ENCODE peak calls at places on chromosomes 7 and 10, in eight cellular contexts. T is cardiac muscle cell; Z is CD8-positive, alpha-beta memory T cell; G is aorta; J is left lung; E is A673; R is CD4-positive, alpha-beta memory T cell; Q is pancreas. N is an unnamed sample. For H3K4me1, the result is how much of the 10 kb centered on the place peaks cover.

GRCh38 chr10:120632047-120632446 is 175.0 kb downstream of the PLPP4 start:
- DNase-seq in T (no peak), Z (no peak), G (no peak), J (no peak), E (no peak), R (no peak), Q (no peak), N (no peak)

GRCh38 chr10:122983898-122984297 is 3.7 kb downstream of the PSTK start:
- DNase-seq in T (no peak), Z (no peak), G (no peak), J (no peak), E (no peak), R (no peak), Q (no peak), N (no peak)

GRCh38 chr7:30930621-30931020 is 19.0 kb downstream of the AQP1 start:
- DNase-seq in T (peak), Z (no peak), G (no peak), J (peak), E (no peak), R (no peak), Q (no peak), N (no peak)

GRCh38 chr10:24706479-24707118 is 17.1 kb downstream of the ARHGAP21 start:
- DNase-seq in T (peak), Z (no peak), G (no peak), J (no peak), E (peak), R (peak), Q (no peak), N (no peak)

GRCh38 chr10:128646956-128647355 is 520.7 kb upstream of the MKI67 start:
- DNase-seq in T (no peak), Z (no peak), G (no peak), J (no peak), E (no peak), R (no peak), Q (no peak), N (no peak)

GRCh38 chr10:35004651-35005050 is 85.5 kb downstream of the CUL2 start:
- DNase-seq in T (no peak), Z (no peak), G (no peak), J (no peak), E (no peak), R (no peak), Q (no peak), N (no peak)

GRCh38 chr10:112519129-112519761 is 72.2 kb downstream of the VTI1A start:
- DNase-seq in T (no peak), Z (no peak), G (no peak), J (no peak), E (no peak), R (no peak), Q (no peak), N (peak)

GRCh38 chr10:68073631-68074403 is 1.3 kb downstream of the HERC4 start:
- DNase-seq in T (peak), Z (no peak), G (no peak), J (no peak), E (peak), R (peak), Q (no peak), N (peak)

GRCh38 chr7:111958889-111959288 is 247.3 kb downstream of the DOCK4 start:
- DNase-seq in T (no peak), Z (no peak), G (no peak), J (no peak), E (peak), R (no peak), Q (no peak), N (no peak)

GRCh38 chr10:43390791-43391190 is 18.2 kb downstream of the HNRNPF start:
- DNase-seq in T (peak), Z (no peak), G (no peak), J (no peak), E (peak), R (peak), Q (no peak), N (peak)

GRCh38 chr7:73519867-73520672 is 2.0 kb downstream of the BAZ1B start:
- DNase-seq in T (no peak), Z (peak), G (peak), J (no peak), E (peak), R (peak), Q (peak), N (no peak)

GRCh38 chr7:66352071-66352470 is 146.9 kb downstream of the TPST1 start:
- DNase-seq in T (peak), Z (no peak), G (no peak), J (no peak), E (no peak), R (no peak), Q (no peak), N (no peak)

GRCh38 chr7:107660381-107661080 is at the start of gene SLC26A4:
- DNase-seq in T (peak), Z (no peak), G (peak), J (no peak), E (no peak), R (peak), Q (no peak), N (peak)

GRCh38 chr10:101066146-101066889 is 4.5 kb downstream of the KAZALD1 start:
- DNase-seq in T (peak), Z (no peak), G (peak), J (peak), E (peak), R (peak), Q (peak), N (peak)

GRCh38 chr10:72418679-72419078 is 64.0 kb upstream of the DNAJB12 start:
- DNase-seq in T (no peak), Z (no peak), G (no peak), J (no peak), E (no peak), R (no peak), Q (no peak), N (no peak)

GRCh38 chr7:151769189-151769821 is 107.6 kb downstream of the PRKAG2 start:
- DNase-seq in T (no peak), Z (peak), G (peak), J (peak), E (no peak), R (peak), Q (no peak), N (no peak)

GRCh38 chr7:75900617-75901315 is 14.2 kb upstream of the POR start:
- DNase-seq in T (no peak), Z (no peak), G (no peak), J (no peak), E (no peak), R (no peak), Q (no peak), N (no peak)

GRCh38 chr10:61642692-61643091 is 20.0 kb upstream of the CABCOCO1 start:
- DNase-seq in T (peak), Z (no peak), G (no peak), J (no peak), E (no peak), R (no peak), Q (no peak), N (no peak)

GRCh38 chr10:687583-688286 is 1.7 kb downstream of the DIP2C start:
- DNase-seq in T (no peak), Z (no peak), G (peak), J (no peak), E (no peak), R (no peak), Q (no peak), N (no peak)

GRCh38 chr7:31814187-31814586 is 127.2 kb downstream of the PPP1R17 start:
- DNase-seq in T (peak), Z (no peak), G (no peak), J (no peak), E (peak), R (no peak), Q (no peak), N (no peak)

GRCh38 chr10:28928484-28928883 is 251.2 kb downstream of the BAMBI start:
- DNase-seq in T (no peak), Z (no peak), G (no peak), J (no peak), E (no peak), R (no peak), Q (no peak), N (no peak)

GRCh38 chr10:113213041-113213440 is 263.0 kb downstream of the TCF7L2 start:
- DNase-seq in T (no peak), Z (no peak), G (no peak), J (no peak), E (no peak), R (no peak), Q (no peak), N (no peak)

GRCh38 chr10:61961278-61961677 is 59.8 kb downstream of the ARID5B start:
- DNase-seq in T (no peak), Z (no peak), G (no peak), J (no peak), E (no peak), R (peak), Q (no peak), N (peak)

GRCh38 chr10:133151528-133151927 is 8.5 kb upstream of the KNDC1 start:
- DNase-seq in T (no peak), Z (no peak), G (no peak), J (peak), E (no peak), R (no peak), Q (no peak), N (no peak)

DNA sequence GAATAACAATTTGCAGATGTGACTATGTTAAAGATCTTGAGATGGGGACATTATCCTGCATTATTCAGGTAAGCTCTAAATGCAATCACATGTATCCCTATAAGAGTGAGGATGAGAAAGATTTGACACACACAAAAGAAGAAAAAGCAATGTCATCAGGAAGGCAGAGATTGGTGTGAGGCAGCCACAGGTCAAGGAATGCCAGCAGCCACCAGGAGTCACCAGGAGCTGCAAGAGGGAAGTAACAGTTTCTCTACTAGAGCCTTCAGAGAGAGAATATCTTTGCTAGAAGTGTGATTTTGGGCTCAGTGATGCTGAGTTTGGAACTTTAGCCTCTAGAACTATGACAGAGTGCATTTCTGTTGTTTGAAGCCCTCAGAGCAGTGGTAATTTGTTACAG is 700.3 kb upstream of the SEMA3D start:
- DNase-seq in T (no peak), Z (no peak), G (no peak), J (no peak), E (no peak), R (no peak), Q (no peak), N (no peak)
- H3K4me1 ChIP-seq in T (under half), Z (under half), G (under half), J (under half), E (under half), R (under half), Q (under half), N (under half)

DNA sequence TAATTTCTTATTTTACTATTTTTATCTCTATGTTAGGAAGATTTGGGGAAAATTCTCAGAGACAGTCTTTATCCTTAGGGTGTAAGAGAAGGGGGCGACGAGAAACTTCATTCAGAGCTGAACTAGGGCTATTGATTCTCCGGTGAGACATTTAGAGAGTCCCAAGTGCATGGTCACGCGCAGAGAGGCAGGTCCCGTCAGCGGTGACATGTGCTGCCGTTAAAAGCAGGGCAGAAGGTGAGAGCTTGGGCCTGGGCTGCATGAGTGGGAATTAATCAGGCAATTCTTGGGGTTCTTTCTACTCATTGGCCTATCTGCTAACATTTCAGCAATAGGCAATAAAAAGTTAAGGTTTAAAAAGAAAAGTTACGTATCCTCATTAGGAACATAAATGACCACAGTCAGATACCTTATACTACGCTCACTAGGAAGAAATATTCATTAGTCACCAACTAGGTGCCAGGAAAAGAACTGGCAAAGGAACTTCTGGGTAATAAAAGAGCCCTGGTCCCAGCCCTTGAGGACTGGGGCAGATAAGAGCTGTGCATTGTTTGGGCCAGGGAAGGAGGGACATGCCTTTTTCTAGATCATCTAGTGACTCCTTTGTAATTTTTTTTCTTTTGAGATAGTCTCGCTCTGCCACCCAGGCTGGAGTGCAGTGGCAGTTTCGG is 21.2 kb downstream of the PRKCQ start:
- DNase-seq in T (no peak), Z (no peak), G (no peak), J (no peak), E (no peak), R (no peak), Q (no peak), N (no peak)
- H3K27ac ChIP-seq in T (no peak), Z (peak), G (no peak), J (no peak), E (no peak), R (peak), Q (no peak), N (peak)

DNA sequence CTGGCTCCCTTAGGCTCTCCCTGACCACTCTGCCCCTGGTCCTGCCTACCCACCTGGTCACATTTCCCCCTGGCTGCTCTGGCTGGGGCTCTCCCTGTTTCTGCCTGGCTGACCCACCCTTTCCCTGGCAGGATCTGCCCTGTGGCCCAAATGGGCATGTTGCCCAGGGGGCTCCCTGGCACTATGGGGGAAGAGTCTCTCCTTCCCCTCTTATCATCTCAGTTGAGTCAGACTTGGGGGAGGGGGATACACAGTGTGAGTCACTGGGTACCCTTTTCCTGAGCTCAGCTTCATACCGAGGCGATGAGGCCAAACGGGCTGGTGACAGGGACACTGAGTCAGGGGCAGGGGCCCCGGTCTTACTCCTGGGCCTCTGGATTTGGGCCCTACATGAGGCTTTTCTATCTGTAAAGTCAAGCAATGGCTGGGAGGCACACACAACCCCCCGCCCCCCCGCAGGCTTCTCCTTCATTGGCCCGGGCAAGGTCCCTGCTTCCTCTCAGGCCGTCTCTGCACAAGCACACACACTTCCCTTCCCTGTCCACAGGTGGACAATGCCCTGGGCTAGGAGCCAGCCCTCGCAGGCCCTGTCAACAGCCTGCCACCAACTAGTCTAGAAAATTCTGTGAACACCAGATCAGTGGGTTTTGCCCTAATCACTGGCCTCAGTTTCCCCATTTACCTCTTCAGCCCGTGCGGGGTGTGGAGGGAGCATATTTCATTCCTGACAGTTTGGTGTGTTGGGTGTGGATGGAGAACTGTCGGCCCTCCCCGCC is 627 bp upstream of the FLNC start:
- DNase-seq in T (peak), Z (no peak), G (peak), J (no peak), E (no peak), R (no peak), Q (peak), N (no peak)
- H3K4me1 ChIP-seq in T (half or more), Z (under half), G (under half), J (under half), E (under half), R (under half), Q (under half), N (under half)

GRCh38 chr10:10197423-10197822 is 820.2 kb upstream of the CELF2 start:
- DNase-seq in T (no peak), Z (no peak), G (no peak), J (no peak), E (no peak), R (no peak), Q (no peak), N (no peak)
- H3K27ac ChIP-seq in T (no peak), Z (no peak), G (no peak), J (no peak), E (no peak), R (no peak), Q (no peak), N (no peak)

DNA sequence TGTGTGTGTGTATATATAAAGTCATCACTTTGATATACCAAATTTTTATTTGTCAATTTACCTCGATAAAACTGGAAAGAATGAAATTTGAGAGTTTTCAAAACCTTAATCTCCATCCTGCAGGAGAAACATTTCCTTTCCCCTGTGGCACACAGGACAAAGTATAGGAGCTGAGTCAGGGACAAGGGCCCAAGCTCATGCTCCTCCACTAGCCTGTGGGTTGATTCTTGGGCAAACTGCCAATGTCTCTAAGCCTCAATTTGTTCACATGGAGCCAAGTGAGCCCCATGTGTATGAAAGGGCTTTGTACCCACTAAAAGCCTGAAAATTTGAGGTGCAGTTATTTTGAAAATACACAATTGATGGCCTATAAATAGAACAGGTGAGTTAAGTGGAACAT is 60.3 kb upstream of the IL6 start:
- DNase-seq in T (peak), Z (no peak), G (no peak), J (no peak), E (peak), R (no peak), Q (no peak), N (no peak)
- H3K4me1 ChIP-seq in T (under half), Z (under half), G (under half), J (under half), E (under half), R (under half), Q (under half), N (under half)

N was measured in CD4-positive, CD25-positive, alpha-beta regulatory T cell.